ENCODE peak calls at places on chromosomes 11 and 22, in four cellular contexts. One of them, this sample, is unnamed.

GRCh38 chr22:49965291-49966040 is 4.9 kb downstream of the PIM3 start:
- DNase-seq in ureter: peak; percentile 55
- DNase-seq in sciatic nerve: peak; percentile 57
- DNase-seq in activated CD4-positive, alpha-beta T cell treated with anti-CD3 and anti-CD28 coated beads, Interleukin-2, amount 50 U/mL, for 48 hours: peak; percentile 33
- DNase-seq in this sample: no peak

GRCh38 chr22:31075961-31076360 is 5.2 kb upstream of the SMTN start:
- DNase-seq in sciatic nerve: peak; percentile 93
- DNase-seq in ureter: peak; percentile 87
- DNase-seq in activated CD4-positive, alpha-beta T cell treated with anti-CD3 and anti-CD28 coated beads, Interleukin-2, amount 50 U/mL, for 48 hours: no peak
- DNase-seq in this sample: peak; percentile 67

GRCh38 chr11:115759622-115760527 is 255.7 kb upstream of the CADM1 start:
- DNase-seq in sciatic nerve: peak; percentile 76
- DNase-seq in ureter: peak; percentile 49
- DNase-seq in activated CD4-positive, alpha-beta T cell treated with anti-CD3 and anti-CD28 coated beads, Interleukin-2, amount 50 U/mL, for 48 hours: no peak
- DNase-seq in this sample: no peak

GRCh38 chr11:85772700-85773099 is 38.2 kb downstream of the SYTL2 start:
- DNase-seq in activated CD4-positive, alpha-beta T cell treated with anti-CD3 and anti-CD28 coated beads, Interleukin-2, amount 50 U/mL, for 48 hours: no peak
- DNase-seq in ureter: no peak
- DNase-seq in sciatic nerve: no peak
- DNase-seq in this sample: no peak

GRCh38 chr11:120516461-120517389 is 5.2 kb downstream of the GRIK4 start:
- DNase-seq in activated CD4-positive, alpha-beta T cell treated with anti-CD3 and anti-CD28 coated beads, Interleukin-2, amount 50 U/mL, for 48 hours: no peak
- DNase-seq in sciatic nerve: no peak
- DNase-seq in ureter: no peak
- DNase-seq in this sample: no peak

GRCh38 chr22:42313804-42314581 is 43.5 kb upstream of the TCF20 start:
- DNase-seq in sciatic nerve: no peak
- DNase-seq in activated CD4-positive, alpha-beta T cell treated with anti-CD3 and anti-CD28 coated beads, Interleukin-2, amount 50 U/mL, for 48 hours: no peak
- DNase-seq in ureter: no peak
- DNase-seq in this sample: no peak

GRCh38 chr11:44630511-44631210 is 65.2 kb downstream of the CD82 start:
- DNase-seq in activated CD4-positive, alpha-beta T cell treated with anti-CD3 and anti-CD28 coated beads, Interleukin-2, amount 50 U/mL, for 48 hours: no peak
- DNase-seq in ureter: peak; percentile 27
- DNase-seq in sciatic nerve: peak; percentile 28
- DNase-seq in this sample: no peak

GRCh38 chr22:30045001-30045887 is 35.0 kb upstream of the HORMAD2 start:
- DNase-seq in activated CD4-positive, alpha-beta T cell treated with anti-CD3 and anti-CD28 coated beads, Interleukin-2, amount 50 U/mL, for 48 hours: no peak
- DNase-seq in ureter: peak; percentile 40
- DNase-seq in sciatic nerve: no peak
- DNase-seq in this sample: no peak

GRCh38 chr11:109733245-109733644 is 311.3 kb downstream of the C11orf87 start:
- DNase-seq in sciatic nerve: no peak
- DNase-seq in activated CD4-positive, alpha-beta T cell treated with anti-CD3 and anti-CD28 coated beads, Interleukin-2, amount 50 U/mL, for 48 hours: no peak
- DNase-seq in ureter: no peak
- DNase-seq in this sample: no peak

GRCh38 chr22:26229910-26230309 is 60.6 kb downstream of the SEZ6L start:
- DNase-seq in activated CD4-positive, alpha-beta T cell treated with anti-CD3 and anti-CD28 coated beads, Interleukin-2, amount 50 U/mL, for 48 hours: no peak
- DNase-seq in sciatic nerve: no peak
- DNase-seq in ureter: no peak
- DNase-seq in this sample: no peak

GRCh38 chr22:25930710-25931353 is 188.8 kb downstream of the MYO18B start:
- DNase-seq in activated CD4-positive, alpha-beta T cell treated with anti-CD3 and anti-CD28 coated beads, Interleukin-2, amount 50 U/mL, for 48 hours: no peak
- DNase-seq in ureter: no peak
- DNase-seq in sciatic nerve: no peak
- DNase-seq in this sample: no peak

GRCh38 chr11:5310423-5310822 is 8.7 kb upstream of the OR51B4 start:
- DNase-seq in ureter: no peak
- DNase-seq in sciatic nerve: no peak
- DNase-seq in activated CD4-positive, alpha-beta T cell treated with anti-CD3 and anti-CD28 coated beads, Interleukin-2, amount 50 U/mL, for 48 hours: no peak
- DNase-seq in this sample: no peak

GRCh38 chr11:57658023-57658361 is 430 bp downstream of the CLP1 start:
- DNase-seq in activated CD4-positive, alpha-beta T cell treated with anti-CD3 and anti-CD28 coated beads, Interleukin-2, amount 50 U/mL, for 48 hours: no peak
- DNase-seq in ureter: no peak
- DNase-seq in sciatic nerve: no peak
- DNase-seq in this sample: no peak

GRCh38 chr11:100876826-100877545 is 189.9 kb downstream of the ARHGAP42 start:
- DNase-seq in sciatic nerve: no peak
- DNase-seq in activated CD4-positive, alpha-beta T cell treated with anti-CD3 and anti-CD28 coated beads, Interleukin-2, amount 50 U/mL, for 48 hours: no peak
- DNase-seq in ureter: no peak
- DNase-seq in this sample: no peak

GRCh38 chr11:112260490-112260889 is at the start of gene PLET1:
- DNase-seq in sciatic nerve: no peak
- DNase-seq in activated CD4-positive, alpha-beta T cell treated with anti-CD3 and anti-CD28 coated beads, Interleukin-2, amount 50 U/mL, for 48 hours: no peak
- DNase-seq in ureter: no peak
- DNase-seq in this sample: no peak

GRCh38 chr11:266676-267439 is 11.3 kb upstream of the NLRP6 start:
- DNase-seq in sciatic nerve: peak; percentile 64
- DNase-seq in activated CD4-positive, alpha-beta T cell treated with anti-CD3 and anti-CD28 coated beads, Interleukin-2, amount 50 U/mL, for 48 hours: peak; percentile 44
- DNase-seq in ureter: no peak
- DNase-seq in this sample: peak; percentile 27

GRCh38 chr11:119481021-119481666 is 58.2 kb upstream of the THY1 start:
- DNase-seq in sciatic nerve: peak; percentile 92
- DNase-seq in activated CD4-positive, alpha-beta T cell treated with anti-CD3 and anti-CD28 coated beads, Interleukin-2, amount 50 U/mL, for 48 hours: peak; percentile 86
- DNase-seq in ureter: peak; percentile 88
- DNase-seq in this sample: peak; percentile 76

GRCh38 chr11:101444164-101444563 is 139.6 kb downstream of the TRPC6 start:
- DNase-seq in ureter: peak; percentile 53
- DNase-seq in activated CD4-positive, alpha-beta T cell treated with anti-CD3 and anti-CD28 coated beads, Interleukin-2, amount 50 U/mL, for 48 hours: no peak
- DNase-seq in sciatic nerve: no peak
- DNase-seq in this sample: peak; percentile 20

GRCh38 chr11:115242982-115243381 is 261.2 kb downstream of the CADM1 start:
- DNase-seq in activated CD4-positive, alpha-beta T cell treated with anti-CD3 and anti-CD28 coated beads, Interleukin-2, amount 50 U/mL, for 48 hours: no peak
- DNase-seq in ureter: no peak
- DNase-seq in sciatic nerve: no peak
- DNase-seq in this sample: no peak

GRCh38 chr22:41217553-41218157 is 12.5 kb downstream of the L3MBTL2 start:
- DNase-seq in sciatic nerve: peak; percentile 81
- DNase-seq in ureter: peak; percentile 64
- DNase-seq in activated CD4-positive, alpha-beta T cell treated with anti-CD3 and anti-CD28 coated beads, Interleukin-2, amount 50 U/mL, for 48 hours: peak; percentile 43
- DNase-seq in this sample: peak; percentile 58

GRCh38 chr22:19885841-19886592 is 31.3 kb upstream of the GNB1L start:
- DNase-seq in activated CD4-positive, alpha-beta T cell treated with anti-CD3 and anti-CD28 coated beads, Interleukin-2, amount 50 U/mL, for 48 hours: no peak
- DNase-seq in ureter: no peak
- DNase-seq in sciatic nerve: peak; percentile 47
- DNase-seq in this sample: no peak

GRCh38 chr11:130454495-130455262 is 6.2 kb downstream of the ADAMTS15 start:
- DNase-seq in sciatic nerve: no peak
- DNase-seq in activated CD4-positive, alpha-beta T cell treated with anti-CD3 and anti-CD28 coated beads, Interleukin-2, amount 50 U/mL, for 48 hours: no peak
- DNase-seq in ureter: no peak
- DNase-seq in this sample: no peak

GRCh38 chr11:131195801-131196517 is 174.5 kb upstream of the NTM start:
- DNase-seq in activated CD4-positive, alpha-beta T cell treated with anti-CD3 and anti-CD28 coated beads, Interleukin-2, amount 50 U/mL, for 48 hours: no peak
- DNase-seq in ureter: peak; percentile 76
- DNase-seq in sciatic nerve: no peak
- DNase-seq in this sample: no peak

GRCh38 chr11:3920148-3920852 is 64.8 kb downstream of the STIM1 start:
- DNase-seq in ureter: peak; percentile 54
- DNase-seq in sciatic nerve: no peak
- DNase-seq in activated CD4-positive, alpha-beta T cell treated with anti-CD3 and anti-CD28 coated beads, Interleukin-2, amount 50 U/mL, for 48 hours: peak; percentile 74
- DNase-seq in this sample: peak; percentile 74

GRCh38 chr11:58927393-58928081 is 11.8 kb upstream of the GLYATL1 start:
- DNase-seq in sciatic nerve: no peak
- DNase-seq in activated CD4-positive, alpha-beta T cell treated with anti-CD3 and anti-CD28 coated beads, Interleukin-2, amount 50 U/mL, for 48 hours: peak; percentile 8
- DNase-seq in ureter: no peak
- DNase-seq in this sample: no peak

GRCh38 chr11:126124284-126124683 is 61.6 kb upstream of the CDON start:
- DNase-seq in sciatic nerve: no peak
- DNase-seq in activated CD4-positive, alpha-beta T cell treated with anti-CD3 and anti-CD28 coated beads, Interleukin-2, amount 50 U/mL, for 48 hours: no peak
- DNase-seq in ureter: no peak
- DNase-seq in this sample: no peak

GRCh38 chr11:65412271-65413076 is 10.1 kb upstream of the NEAT1 start:
- DNase-seq in sciatic nerve: peak; percentile 63
- DNase-seq in activated CD4-positive, alpha-beta T cell treated with anti-CD3 and anti-CD28 coated beads, Interleukin-2, amount 50 U/mL, for 48 hours: no peak
- DNase-seq in ureter: no peak
- DNase-seq in this sample: no peak

GRCh38 chr11:34363363-34364084 is 5.7 kb upstream of the ABTB2 start:
- DNase-seq in activated CD4-positive, alpha-beta T cell treated with anti-CD3 and anti-CD28 coated beads, Interleukin-2, amount 50 U/mL, for 48 hours: no peak
- DNase-seq in sciatic nerve: no peak
- DNase-seq in ureter: no peak
- DNase-seq in this sample: no peak

GRCh38 chr11:110984147-110984546 is 261.4 kb upstream of the POU2AF2 start:
- DNase-seq in activated CD4-positive, alpha-beta T cell treated with anti-CD3 and anti-CD28 coated beads, Interleukin-2, amount 50 U/mL, for 48 hours: no peak
- DNase-seq in ureter: no peak
- DNase-seq in sciatic nerve: no peak
- DNase-seq in this sample: no peak

GRCh38 chr22:49701380-49702067 is 126.1 kb downstream of the BRD1 start:
- DNase-seq in activated CD4-positive, alpha-beta T cell treated with anti-CD3 and anti-CD28 coated beads, Interleukin-2, amount 50 U/mL, for 48 hours: no peak
- DNase-seq in sciatic nerve: peak; percentile 9
- DNase-seq in ureter: no peak
- DNase-seq in this sample: no peak

GRCh38 chr22:43880743-43881055 is 11.1 kb downstream of the PNPLA5 start:
- DNase-seq in activated CD4-positive, alpha-beta T cell treated with anti-CD3 and anti-CD28 coated beads, Interleukin-2, amount 50 U/mL, for 48 hours: no peak
- DNase-seq in ureter: no peak
- DNase-seq in sciatic nerve: no peak
- DNase-seq in this sample: no peak

GRCh38 chr11:70535191-70535971 is 137.1 kb downstream of the CTTN start:
- DNase-seq in ureter: no peak
- DNase-seq in activated CD4-positive, alpha-beta T cell treated with anti-CD3 and anti-CD28 coated beads, Interleukin-2, amount 50 U/mL, for 48 hours: no peak
- DNase-seq in sciatic nerve: no peak
- DNase-seq in this sample: no peak

GRCh38 chr22:43481528-43482309 is 69.9 kb downstream of the MPPED1 start:
- DNase-seq in sciatic nerve: no peak
- DNase-seq in ureter: no peak
- DNase-seq in activated CD4-positive, alpha-beta T cell treated with anti-CD3 and anti-CD28 coated beads, Interleukin-2, amount 50 U/mL, for 48 hours: peak; percentile 15
- DNase-seq in this sample: no peak

GRCh38 chr11:17924713-17925112 is 88.1 kb downstream of the SERGEF start:
- DNase-seq in ureter: no peak
- DNase-seq in activated CD4-positive, alpha-beta T cell treated with anti-CD3 and anti-CD28 coated beads, Interleukin-2, amount 50 U/mL, for 48 hours: no peak
- DNase-seq in sciatic nerve: no peak
- DNase-seq in this sample: no peak

This sample was measured in tibial nerve.